ENCODE peak calls at places on chromosome 15, in ten cellular contexts. One of them, this sample, is unnamed.

GRCh38 chr15:26628879-26629529 is 143.9 kb downstream of the GABRB3 start:
- DNase-seq in OCI-LY7: peak; percentile 87
- DNase-seq in neural progenitor cell: peak; percentile 50
- DNase-seq in endothelial cell of umbilical vein: peak; percentile 1
- DNase-seq in DND-41: no peak
- DNase-seq in H9: peak; percentile 95
- DNase-seq in PC-9: no peak
- DNase-seq in fibroblast of lung: peak; percentile 73
- DNase-seq in SK-N-SH: no peak
- DNase-seq in mammary epithelial cell: no peak
- DNase-seq in this sample: peak; percentile 56

GRCh38 chr15:87703238-87704111 is 553.1 kb downstream of the NTRK3 start:
- DNase-seq in OCI-LY7: no peak
- DNase-seq in neural progenitor cell: no peak
- DNase-seq in endothelial cell of umbilical vein: no peak
- DNase-seq in DND-41: no peak
- DNase-seq in H9: no peak
- DNase-seq in PC-9: no peak
- DNase-seq in fibroblast of lung: no peak
- DNase-seq in SK-N-SH: no peak
- DNase-seq in mammary epithelial cell: no peak
- DNase-seq in this sample: no peak

GRCh38 chr15:83200589-83200988 is 7.0 kb downstream of the HDGFL3 start:
- DNase-seq in OCI-LY7: no peak
- DNase-seq in neural progenitor cell: no peak
- DNase-seq in endothelial cell of umbilical vein: no peak
- DNase-seq in DND-41: no peak
- DNase-seq in H9: no peak
- DNase-seq in PC-9: no peak
- DNase-seq in fibroblast of lung: no peak
- DNase-seq in SK-N-SH: no peak
- DNase-seq in mammary epithelial cell: no peak
- DNase-seq in this sample: no peak

GRCh38 chr15:58224068-58224467 is 85.9 kb downstream of the AQP9 start:
- DNase-seq in OCI-LY7: no peak
- DNase-seq in neural progenitor cell: no peak
- DNase-seq in endothelial cell of umbilical vein: peak; percentile 38
- DNase-seq in DND-41: no peak
- DNase-seq in H9: no peak
- DNase-seq in PC-9: no peak
- DNase-seq in fibroblast of lung: peak; percentile 44
- DNase-seq in SK-N-SH: peak; percentile 48
- DNase-seq in mammary epithelial cell: no peak
- DNase-seq in this sample: no peak

GRCh38 chr15:91891788-91892187 is 38.3 kb downstream of the SLCO3A1 start:
- DNase-seq in OCI-LY7: no peak
- DNase-seq in neural progenitor cell: no peak
- DNase-seq in endothelial cell of umbilical vein: no peak
- DNase-seq in DND-41: no peak
- DNase-seq in H9: no peak
- DNase-seq in PC-9: no peak
- DNase-seq in fibroblast of lung: no peak
- DNase-seq in SK-N-SH: no peak
- DNase-seq in mammary epithelial cell: no peak
- DNase-seq in this sample: no peak

GRCh38 chr15:71353171-71353570 is 237.9 kb downstream of the THSD4 start:
- DNase-seq in OCI-LY7: no peak
- DNase-seq in neural progenitor cell: no peak
- DNase-seq in endothelial cell of umbilical vein: no peak
- DNase-seq in DND-41: no peak
- DNase-seq in H9: no peak
- DNase-seq in PC-9: no peak
- DNase-seq in fibroblast of lung: peak; percentile 19
- DNase-seq in SK-N-SH: no peak
- DNase-seq in mammary epithelial cell: peak; percentile 29
- DNase-seq in this sample: no peak

GRCh38 chr15:30791239-30791638 is 112.5 kb upstream of the FAN1 start:
- DNase-seq in OCI-LY7: peak; percentile 25
- DNase-seq in neural progenitor cell: peak; percentile 17
- DNase-seq in endothelial cell of umbilical vein: no peak
- DNase-seq in DND-41: peak; percentile 19
- DNase-seq in H9: peak; percentile 68
- DNase-seq in PC-9: peak; percentile 34
- DNase-seq in fibroblast of lung: no peak
- DNase-seq in SK-N-SH: peak; percentile 16
- DNase-seq in mammary epithelial cell: no peak
- DNase-seq in this sample: no peak

GRCh38 chr15:58182460-58183163 is 44.4 kb downstream of the AQP9 start:
- DNase-seq in OCI-LY7: peak; percentile 14
- DNase-seq in neural progenitor cell: peak; percentile 79
- DNase-seq in endothelial cell of umbilical vein: peak; percentile 76
- DNase-seq in DND-41: peak; percentile 28
- DNase-seq in H9: peak; percentile 78
- DNase-seq in PC-9: no peak
- DNase-seq in fibroblast of lung: peak; percentile 64
- DNase-seq in SK-N-SH: peak; percentile 73
- DNase-seq in mammary epithelial cell: peak; percentile 45
- DNase-seq in this sample: peak; percentile 69

GRCh38 chr15:99708563-99708962 is 24.7 kb downstream of the LYSMD4 start:
- DNase-seq in OCI-LY7: no peak
- DNase-seq in neural progenitor cell: no peak
- DNase-seq in endothelial cell of umbilical vein: peak; percentile 93
- DNase-seq in DND-41: no peak
- DNase-seq in H9: no peak
- DNase-seq in PC-9: no peak
- DNase-seq in fibroblast of lung: peak; percentile 95
- DNase-seq in SK-N-SH: no peak
- DNase-seq in mammary epithelial cell: peak; percentile 92
- DNase-seq in this sample: peak; percentile 64

GRCh38 chr15:76999996-77000395 is 5.1 kb downstream of the PSTPIP1 start:
- DNase-seq in OCI-LY7: no peak
- DNase-seq in neural progenitor cell: no peak
- DNase-seq in endothelial cell of umbilical vein: no peak
- DNase-seq in DND-41: no peak
- DNase-seq in H9: no peak
- DNase-seq in PC-9: no peak
- DNase-seq in fibroblast of lung: no peak
- DNase-seq in SK-N-SH: no peak
- DNase-seq in mammary epithelial cell: no peak
- DNase-seq in this sample: no peak

GRCh38 chr15:65056106-65056505 is 10.9 kb downstream of the SLC51B start:
- DNase-seq in OCI-LY7: no peak
- DNase-seq in neural progenitor cell: no peak
- DNase-seq in endothelial cell of umbilical vein: no peak
- DNase-seq in DND-41: no peak
- DNase-seq in H9: no peak
- DNase-seq in PC-9: no peak
- DNase-seq in fibroblast of lung: no peak
- DNase-seq in SK-N-SH: peak; percentile 9
- DNase-seq in mammary epithelial cell: no peak
- DNase-seq in this sample: no peak

GRCh38 chr15:65055201-65055870 is 10.1 kb downstream of the SLC51B start:
- DNase-seq in OCI-LY7: no peak
- DNase-seq in neural progenitor cell: no peak
- DNase-seq in endothelial cell of umbilical vein: no peak
- DNase-seq in DND-41: peak; percentile 72
- DNase-seq in H9: no peak
- DNase-seq in PC-9: peak; percentile 75
- DNase-seq in fibroblast of lung: peak; percentile 52
- DNase-seq in SK-N-SH: peak; percentile 17
- DNase-seq in mammary epithelial cell: no peak
- DNase-seq in this sample: no peak

GRCh38 chr15:65057549-65057940 is 10.2 kb downstream of the RASL12 start:
- DNase-seq in OCI-LY7: no peak
- DNase-seq in neural progenitor cell: no peak
- DNase-seq in endothelial cell of umbilical vein: no peak
- DNase-seq in DND-41: no peak
- DNase-seq in H9: no peak
- DNase-seq in PC-9: no peak
- DNase-seq in fibroblast of lung: no peak
- DNase-seq in SK-N-SH: peak; percentile 11
- DNase-seq in mammary epithelial cell: no peak
- DNase-seq in this sample: no peak

GRCh38 chr15:65058394-65059368 is 9.1 kb downstream of the RASL12 start:
- DNase-seq in OCI-LY7: no peak
- DNase-seq in neural progenitor cell: no peak
- DNase-seq in endothelial cell of umbilical vein: no peak
- DNase-seq in DND-41: no peak
- DNase-seq in H9: no peak
- DNase-seq in PC-9: no peak
- DNase-seq in fibroblast of lung: no peak
- DNase-seq in SK-N-SH: peak; percentile 4
- DNase-seq in mammary epithelial cell: no peak
- DNase-seq in this sample: no peak

DNA sequence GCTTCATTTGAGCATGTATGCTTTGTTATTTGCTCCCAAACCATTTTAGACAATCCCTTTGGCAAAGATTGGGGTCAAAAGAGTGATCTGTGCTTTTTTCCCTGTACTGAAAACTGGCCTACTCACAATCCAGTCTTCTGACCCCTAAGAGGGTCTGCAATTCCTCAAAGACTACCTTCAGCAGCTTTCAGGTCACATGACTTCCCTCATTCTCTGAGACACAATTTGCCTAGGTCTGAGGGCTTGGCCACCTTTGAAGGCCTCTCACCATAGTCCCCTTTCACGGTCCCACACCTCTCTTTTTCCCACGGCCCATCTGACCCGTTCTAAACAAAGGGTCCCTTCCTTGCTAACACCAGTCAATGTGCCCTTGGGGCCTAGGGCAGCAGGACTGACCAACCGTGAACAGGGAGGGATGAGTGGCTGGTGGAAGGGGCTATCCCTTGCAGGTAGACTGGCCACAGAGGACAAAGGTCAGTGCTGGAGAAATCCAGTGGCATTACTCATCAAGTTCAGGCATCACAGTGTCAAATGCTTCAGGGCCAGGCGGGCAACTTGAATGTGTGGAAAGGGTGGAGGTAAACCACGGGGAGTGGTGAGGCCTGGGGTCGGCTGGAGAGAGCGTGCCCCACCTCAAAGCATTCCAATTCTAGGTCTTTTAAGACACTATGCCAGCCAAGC is 10.8 kb downstream of the RASL12 start:
- DNase-seq in OCI-LY7: no peak
- DNase-seq in neural progenitor cell: no peak
- DNase-seq in endothelial cell of umbilical vein: no peak
- DNase-seq in DND-41: no peak
- DNase-seq in H9: no peak
- DNase-seq in PC-9: peak; percentile 96
- DNase-seq in fibroblast of lung: no peak
- DNase-seq in SK-N-SH: peak; percentile 12
- DNase-seq in mammary epithelial cell: peak; percentile 61
- DNase-seq in this sample: peak; percentile 79
- H3K4me2 ChIP-seq in OCI-LY7: no peak overlapping the region
- H3K4me2 ChIP-seq in neural progenitor cell: no peak overlapping the region
- H3K4me2 ChIP-seq in endothelial cell of umbilical vein: no peak overlapping the region
- H3K4me2 ChIP-seq in DND-41: no peak overlapping the region
- H3K4me2 ChIP-seq in H9: no peak overlapping the region
- H3K4me2 ChIP-seq in PC-9: peak overlapping the region; percentile 58
- H3K4me2 ChIP-seq in fibroblast of lung: no peak overlapping the region
- H3K4me2 ChIP-seq in SK-N-SH: no peak overlapping the region
- H3K4me2 ChIP-seq in mammary epithelial cell: no peak overlapping the region
- H3K4me2 ChIP-seq in this sample: no peak overlapping the region

GRCh38 chr15:66401130-66402021 is 14.7 kb downstream of the MAP2K1 start:
- DNase-seq in OCI-LY7: peak; percentile 13
- DNase-seq in neural progenitor cell: peak; percentile 58
- DNase-seq in endothelial cell of umbilical vein: no peak
- DNase-seq in DND-41: peak; percentile 59
- DNase-seq in H9: peak; percentile 37
- DNase-seq in PC-9: no peak
- DNase-seq in fibroblast of lung: no peak
- DNase-seq in SK-N-SH: no peak
- DNase-seq in mammary epithelial cell: peak; percentile 52
- DNase-seq in this sample: no peak
- TF ChIP-seq CTCF in OCI-LY7: peak; percentile 31
- TF ChIP-seq CTCF in neural progenitor cell: peak; percentile 24
- TF ChIP-seq CTCF in endothelial cell of umbilical vein: no peak
- TF ChIP-seq CTCF in DND-41: peak; percentile 56
- TF ChIP-seq CTCF in H9: peak; percentile 42
- TF ChIP-seq CTCF in PC-9: no peak
- TF ChIP-seq CTCF in fibroblast of lung: no peak
- TF ChIP-seq CTCF in SK-N-SH: peak; percentile 9
- TF ChIP-seq CTCF in mammary epithelial cell: no peak
- TF ChIP-seq CTCF in this sample: no peak

GRCh38 chr15:70057931-70058641 is 39.6 kb downstream of the TLE3 start:
- DNase-seq in OCI-LY7: no peak
- DNase-seq in neural progenitor cell: no peak
- DNase-seq in endothelial cell of umbilical vein: no peak
- DNase-seq in DND-41: no peak
- DNase-seq in H9: no peak
- DNase-seq in PC-9: no peak
- DNase-seq in fibroblast of lung: no peak
- DNase-seq in SK-N-SH: no peak
- DNase-seq in mammary epithelial cell: no peak
- DNase-seq in this sample: no peak
- H4K20me1 ChIP-seq in OCI-LY7: no peaks in the 10 kb centered on the region
- H4K20me1 ChIP-seq in neural progenitor cell: peaks cover 12% of the 10 kb centered on the region
- H4K20me1 ChIP-seq in endothelial cell of umbilical vein: no peaks in the 10 kb centered on the region
- H4K20me1 ChIP-seq in DND-41: peaks cover 27% of the 10 kb centered on the region
- H4K20me1 ChIP-seq in H9: no peaks in the 10 kb centered on the region
- H4K20me1 ChIP-seq in PC-9: peaks cover 3% of the 10 kb centered on the region
- H4K20me1 ChIP-seq in fibroblast of lung: peaks cover 2% of the 10 kb centered on the region
- H4K20me1 ChIP-seq in SK-N-SH: peaks cover 28% of the 10 kb centered on the region
- H4K20me1 ChIP-seq in mammary epithelial cell: no peaks in the 10 kb centered on the region
- H4K20me1 ChIP-seq in this sample: peaks cover 30% of the 10 kb centered on the region

GRCh38 chr15:51244366-51244977 is 93.9 kb downstream of the CYP19A1 start:
- DNase-seq in OCI-LY7: no peak
- DNase-seq in neural progenitor cell: no peak
- DNase-seq in endothelial cell of umbilical vein: no peak
- DNase-seq in DND-41: no peak
- DNase-seq in H9: no peak
- DNase-seq in PC-9: no peak
- DNase-seq in fibroblast of lung: peak; percentile 81
- DNase-seq in SK-N-SH: no peak
- DNase-seq in mammary epithelial cell: no peak
- DNase-seq in this sample: no peak

GRCh38 chr15:51237816-51238215 is 100.6 kb downstream of the CYP19A1 start:
- DNase-seq in OCI-LY7: no peak
- DNase-seq in neural progenitor cell: no peak
- DNase-seq in endothelial cell of umbilical vein: no peak
- DNase-seq in DND-41: no peak
- DNase-seq in H9: no peak
- DNase-seq in PC-9: no peak
- DNase-seq in fibroblast of lung: no peak
- DNase-seq in SK-N-SH: no peak
- DNase-seq in mammary epithelial cell: peak; percentile 19
- DNase-seq in this sample: no peak

GRCh38 chr15:51243774-51244173 is 94.6 kb downstream of the CYP19A1 start:
- DNase-seq in OCI-LY7: no peak
- DNase-seq in neural progenitor cell: no peak
- DNase-seq in endothelial cell of umbilical vein: no peak
- DNase-seq in DND-41: no peak
- DNase-seq in H9: no peak
- DNase-seq in PC-9: no peak
- DNase-seq in fibroblast of lung: peak; percentile 25
- DNase-seq in SK-N-SH: no peak
- DNase-seq in mammary epithelial cell: peak; percentile 76
- DNase-seq in this sample: peak; percentile 27

GRCh38 chr15:51245628-51246027 is 92.8 kb downstream of the CYP19A1 start:
- DNase-seq in OCI-LY7: no peak
- DNase-seq in neural progenitor cell: no peak
- DNase-seq in endothelial cell of umbilical vein: no peak
- DNase-seq in DND-41: no peak
- DNase-seq in H9: no peak
- DNase-seq in PC-9: no peak
- DNase-seq in fibroblast of lung: no peak
- DNase-seq in SK-N-SH: no peak
- DNase-seq in mammary epithelial cell: no peak
- DNase-seq in this sample: no peak

GRCh38 chr15:51240066-51240465 is 98.3 kb downstream of the CYP19A1 start:
- DNase-seq in OCI-LY7: no peak
- DNase-seq in neural progenitor cell: no peak
- DNase-seq in endothelial cell of umbilical vein: no peak
- DNase-seq in DND-41: peak; percentile 27
- DNase-seq in H9: no peak
- DNase-seq in PC-9: no peak
- DNase-seq in fibroblast of lung: no peak
- DNase-seq in SK-N-SH: no peak
- DNase-seq in mammary epithelial cell: no peak
- DNase-seq in this sample: no peak
- H3K4me2 ChIP-seq in OCI-LY7: no peak overlapping the region
- H3K4me2 ChIP-seq in neural progenitor cell: no peak overlapping the region
- H3K4me2 ChIP-seq in endothelial cell of umbilical vein: no peak overlapping the region
- H3K4me2 ChIP-seq in DND-41: no peak overlapping the region
- H3K4me2 ChIP-seq in H9: no peak overlapping the region
- H3K4me2 ChIP-seq in PC-9: peak overlapping the region; percentile 34
- H3K4me2 ChIP-seq in fibroblast of lung: no peak overlapping the region
- H3K4me2 ChIP-seq in SK-N-SH: no peak overlapping the region
- H3K4me2 ChIP-seq in mammary epithelial cell: no peak overlapping the region
- H3K4me2 ChIP-seq in this sample: no peak overlapping the region

This sample was measured in hepatocyte.